ENCODE peak calls at places on chromosomes 4 and X, in four cellular contexts. H, Y, G and U are unnamed samples.
A peak's percentile ranks its signal among the peaks of the same experiment; 100 is the strongest.

GRCh38 chr4:186570193-186570996 is 15.0 kb upstream of the MTNR1A start:
- DNase-seq in G (no peak), Y (no peak), H (no peak), U (no peak)

GRCh38 chr4:119489305-119489704 is 139.3 kb downstream of the PDE5A start:
- DNase-seq in G (no peak), H (no peak), Y (no peak), U (no peak)

GRCh38 chr4:126976850-126977249 is 655.9 kb upstream of the INTU start:
- DNase-seq in G (no peak), Y (no peak), H (no peak), U (no peak)

GRCh38 chrX:15973299-15973698 is 118.7 kb upstream of the AP1S2 start:
- DNase-seq in G (peak; percentile 26), H (no peak), Y (peak; percentile 61), U (peak; percentile 72)

GRCh38 chrX:129790808-129791207 is 11.1 kb downstream of the SASH3 start:
- DNase-seq in H (no peak), Y (no peak), G (no peak), U (no peak)

GRCh38 chr4:27000820-27001219 is 140.2 kb downstream of the STIM2 start:
- DNase-seq in G (no peak), H (no peak), Y (peak; percentile 14), U (no peak)

GRCh38 chr4:166174717-166175510 is 301.9 kb downstream of the TLL1 start:
- DNase-seq in Y (no peak), H (no peak), G (no peak), U (no peak)

GRCh38 chrX:57977992-57978391 is 67.7 kb upstream of the ZXDA start:
- DNase-seq in H (no peak), G (no peak), Y (no peak), U (no peak)

DNA sequence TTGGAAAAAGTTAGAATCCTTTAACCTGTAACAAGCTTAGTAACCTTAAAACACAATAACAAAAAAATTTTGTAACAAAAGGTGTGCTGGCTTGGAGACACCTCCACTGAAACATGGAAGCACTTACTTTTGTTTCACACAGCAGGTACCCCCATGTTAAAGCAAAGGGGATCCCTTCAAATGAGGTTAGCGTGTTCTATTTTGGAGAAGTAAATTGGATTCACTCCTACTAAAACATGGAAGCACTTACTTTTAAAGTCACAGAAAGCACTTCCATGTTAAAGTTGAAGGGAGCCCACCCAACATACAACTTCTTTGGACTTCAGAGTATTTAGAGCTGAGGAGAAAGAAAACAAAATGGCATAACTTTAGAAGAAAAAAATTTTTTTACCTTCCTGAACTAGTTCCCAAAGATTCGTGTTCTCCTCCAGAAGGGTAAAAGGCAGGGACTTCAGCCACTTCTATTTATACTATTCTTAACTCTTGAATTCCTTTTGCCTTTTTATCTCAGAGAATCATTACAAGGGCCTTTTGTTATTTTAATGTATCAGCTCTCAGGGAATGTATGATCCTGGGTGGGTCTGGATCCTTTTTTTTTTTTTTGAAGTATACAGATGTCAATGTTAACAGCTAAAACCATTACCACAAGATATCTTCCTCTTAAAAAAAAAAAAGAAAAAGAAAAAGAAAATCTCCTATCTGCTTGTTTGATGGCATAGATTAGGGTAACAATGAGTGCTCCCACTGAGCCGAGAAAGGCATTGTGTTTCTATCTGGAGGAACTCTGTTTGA is 11.5 kb downstream of the LARP7 start:
- DNase-seq in G (no peak), Y (no peak), H (no peak), U (no peak)
- TF ChIP-seq POLR2AphosphoS5 in G (no peak), Y (no peak), H (no peak), U (no peak)

GRCh38 chrX:18983711-18984380 is at the start of gene PHKA2:
- DNase-seq in H (no peak), G (no peak), Y (peak; percentile 70), U (no peak)
- TF ChIP-seq SPI1 in H (no peak), G (no peak), Y (no peak), U (no peak)

GRCh38 chr4:175147233-175147632 is 229.1 kb downstream of the ADAM29 start:
- DNase-seq in Y (no peak), H (no peak), G (no peak), U (no peak)

GRCh38 chr4:175146799-175147198 is 228.6 kb downstream of the ADAM29 start:
- DNase-seq in G (no peak), H (no peak), Y (no peak), U (no peak)
- TF ChIP-seq POLR2AphosphoS5 in G (no peak), H (no peak), Y (no peak), U (no peak)

GRCh38 chr4:38753021-38753806 is 29.6 kb downstream of the TLR10 start:
- DNase-seq in G (no peak), Y (peak; percentile 64), H (no peak), U (no peak)
- TF ChIP-seq SPI1 in G (no peak), Y (no peak), H (no peak), U (no peak)

GRCh38 chr4:165133150-165133549 is 20.5 kb upstream of the TMEM192 start:
- DNase-seq in Y (no peak), H (no peak), G (no peak), U (peak; percentile 8)

GRCh38 chr4:165137205-165137604 is 24.5 kb upstream of the TMEM192 start:
- DNase-seq in H (no peak), Y (no peak), G (no peak), U (no peak)

GRCh38 chr4:165129924-165130323 is 17.3 kb upstream of the TMEM192 start:
- DNase-seq in G (no peak), Y (no peak), H (no peak), U (no peak)

GRCh38 chr4:165136529-165136928 is 23.9 kb upstream of the TMEM192 start:
- DNase-seq in Y (no peak), G (no peak), H (no peak), U (no peak)

DNA sequence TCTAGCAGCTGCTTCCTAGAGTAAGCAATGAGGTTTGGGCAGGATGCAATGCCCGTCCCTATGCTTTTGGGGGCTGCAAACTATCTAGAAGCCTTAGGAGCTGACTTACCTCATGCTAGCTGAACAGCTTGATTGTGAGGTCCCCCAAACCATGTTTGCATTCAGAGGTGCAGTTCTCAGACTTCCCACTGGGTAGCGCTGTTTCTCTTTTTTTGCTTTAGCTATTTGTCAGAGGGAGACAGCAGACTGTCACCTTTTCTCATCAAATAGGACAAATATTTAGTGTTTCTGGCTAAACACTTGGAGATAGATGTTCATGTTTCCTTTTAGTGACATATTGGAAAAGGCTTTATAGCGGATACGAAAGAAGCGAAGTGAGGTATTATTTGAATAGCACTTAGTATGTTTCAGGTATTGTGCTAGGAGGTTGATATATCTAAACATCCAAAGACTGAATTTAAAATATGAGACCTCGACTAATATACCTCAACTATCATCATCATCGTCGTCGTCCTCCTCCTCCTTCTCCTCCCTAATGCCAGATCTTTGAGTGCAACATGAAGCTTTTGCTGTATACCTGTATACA is 18.7 kb upstream of the TMEM192 start:
- DNase-seq in G (peak; percentile 41), H (peak; percentile 16), Y (peak; percentile 73), U (no peak)
- TF ChIP-seq POLR2AphosphoS5 in G (no peak), H (no peak), Y (no peak), U (no peak)

GRCh38 chr4:43132010-43132582 is 239.6 kb downstream of the GRXCR1 start:
- DNase-seq in G (peak; percentile 3), Y (peak; percentile 54), H (peak; percentile 9), U (peak; percentile 1)
- TF ChIP-seq SPI1 in G (no peak), Y (no peak), H (no peak), U (no peak)